ENCODE peak calls at places on chromosome 1, in six cellular contexts. N is NCI-H2029 treated with DMSO at 0.1 percent for 48 hours, W is thoracic aorta, Y is WTC11, X is right cardiac atrium, G is suprapubic skin. J is an unnamed sample.

GRCh38 chr1:245765241-245766000 is 610.6 kb downstream of the KIF26B start:
- DNase-seq in N (no peak), W (no peak), Y (no peak), X (no peak), G (no peak), J (peak; percentile 41)

GRCh38 chr1:211610779-211611556 is 32.0 kb upstream of the SLC30A1 start:
- DNase-seq in N (no peak), W (no peak), Y (no peak), X (peak; percentile 50), G (no peak), J (no peak)

GRCh38 chr1:219416598-219417238 is 196.2 kb downstream of the ZC3H11B start:
- DNase-seq in N (peak; percentile 13), W (no peak), Y (peak; percentile 72), X (peak; percentile 29), G (no peak), J (peak; percentile 75)

GRCh38 chr1:184447651-184448185 is 60.9 kb downstream of the C1orf21 start:
- DNase-seq in N (no peak), W (no peak), Y (no peak), X (no peak), G (no peak), J (no peak)

GRCh38 chr1:99820546-99820945 is 29.6 kb upstream of the AGL start:
- DNase-seq in N (no peak), W (no peak), Y (no peak), X (no peak), G (no peak), J (no peak)

GRCh38 chr1:234701737-234702341 is 91.9 kb upstream of the IRF2BP2 start:
- DNase-seq in N (no peak), W (no peak), Y (no peak), X (peak; percentile 53), G (no peak), J (no peak)

GRCh38 chr1:26269198-26269550 is 10.7 kb upstream of the SH3BGRL3 start:
- DNase-seq in N (no peak), W (no peak), Y (no peak), X (no peak), G (no peak), J (no peak)

GRCh38 chr1:235105051-235106043 is 23.3 kb downstream of the TOMM20 start:
- DNase-seq in N (peak; percentile 46), W (no peak), Y (no peak), X (no peak), G (no peak), J (peak; percentile 27)

GRCh38 chr1:50156241-50157010 is 47.7 kb downstream of the ELAVL4 start:
- DNase-seq in N (no peak), W (no peak), Y (no peak), X (no peak), G (no peak), J (no peak)

GRCh38 chr1:184433928-184434502 is 47.2 kb downstream of the C1orf21 start:
- DNase-seq in N (peak; percentile 28), W (no peak), Y (no peak), X (no peak), G (no peak), J (no peak)

GRCh38 chr1:25888426-25888987 is 13.0 kb upstream of the PAQR7 start:
- DNase-seq in N (no peak), W (no peak), Y (no peak), X (no peak), G (no peak), J (no peak)

GRCh38 chr1:219278288-219278687 is 104.6 kb downstream of the LYPLAL1 start:
- DNase-seq in N (no peak), W (no peak), Y (no peak), X (no peak), G (no peak), J (no peak)

GRCh38 chr1:158113759-158114127 is 67.0 kb upstream of the CD1D start:
- DNase-seq in N (no peak), W (no peak), Y (no peak), X (no peak), G (no peak), J (no peak)

GRCh38 chr1:11654571-11655262 is at the start of gene FBXO44:
- DNase-seq in N (no peak), W (no peak), Y (peak; percentile 88), X (no peak), G (no peak), J (peak; percentile 73)

GRCh38 chr1:234844479-234845031 is 234.6 kb upstream of the IRF2BP2 start:
- DNase-seq in N (no peak), W (no peak), Y (no peak), X (no peak), G (no peak), J (no peak)